ENCODE peak calls at places on chromosomes 5 and 9, in seven cellular contexts. Y is foreskin fibroblast, N is uterus, L is gastrocnemius medialis, K is GM12865, D is Peyer's patch, G is lower leg skin. P is an unnamed sample.

GRCh38 chr9:94270009-94270408 is 10.9 kb downstream of the ZNF169 start:
- DNase-seq in D (no peak), Y (no peak), G (no peak), K (no peak), N (no peak), L (no peak), P (no peak)

GRCh38 chr5:19655587-19655986 is 332.4 kb downstream of the CDH18 start:
- DNase-seq in G (no peak), N (no peak), L (no peak), D (no peak), K (no peak), Y (no peak), P (no peak)

GRCh38 chr5:27403248-27403882 is 365.0 kb upstream of the CDH9 start:
- DNase-seq in L (no peak), N (no peak), G (no peak), Y (no peak), D (no peak), K (no peak), P (no peak)

GRCh38 chr9:22913026-22913425 is 466.4 kb downstream of the DMRTA1 start:
- DNase-seq in G (no peak), D (no peak), L (no peak), N (no peak), Y (no peak), K (no peak), P (no peak)

GRCh38 chr5:57316798-57317327 is 143.0 kb downstream of the GPBP1 start:
- DNase-seq in K (peak), G (no peak), L (no peak), D (peak), Y (peak), N (peak), P (no peak)

GRCh38 chr5:108216890-108217289 is 165.0 kb downstream of the FBXL17 start:
- DNase-seq in L (no peak), G (no peak), K (no peak), D (no peak), N (no peak), Y (peak), P (no peak)

GRCh38 chr9:87551692-87552303 is 54.1 kb downstream of the DAPK1 start:
- DNase-seq in N (no peak), K (no peak), Y (no peak), D (no peak), G (no peak), L (no peak), P (no peak)

GRCh38 chr9:128142061-128142460 is 7.2 kb upstream of the LCN2 start:
- DNase-seq in K (no peak), G (no peak), D (no peak), Y (no peak), L (no peak), N (no peak), P (no peak)

GRCh38 chr9:128001411-128002298 is 20.9 kb upstream of the EEIG1 start:
- DNase-seq in K (no peak), D (no peak), G (no peak), L (no peak), Y (peak), N (peak), P (no peak)

GRCh38 chr5:112125910-112126309 is 293.2 kb downstream of the EPB41L4A start:
- DNase-seq in K (no peak), L (no peak), D (no peak), Y (peak), N (no peak), G (no peak), P (no peak)

GRCh38 chr9:114386886-114387677 is 700 bp downstream of the AKNA start:
- DNase-seq in G (no peak), K (peak), N (peak), L (peak), D (peak), Y (no peak), P (no peak)

GRCh38 chr9:114382951-114383865 is 4.6 kb downstream of the AKNA start:
- DNase-seq in D (peak), Y (peak), N (peak), L (peak), K (peak), G (no peak), P (peak)

GRCh38 chr5:116076496-116076895 is 8.3 kb upstream of the COMMD10 start:
- DNase-seq in N (no peak), G (no peak), K (peak), Y (no peak), L (no peak), D (no peak), P (no peak)

GRCh38 chr9:126693428-126693931 is 79.8 kb downstream of the LMX1B start:
- DNase-seq in K (no peak), N (no peak), Y (no peak), G (no peak), D (no peak), L (no peak), P (no peak)

GRCh38 chr9:81585191-81585763 is 104.1 kb downstream of the TLE1 start:
- DNase-seq in K (no peak), L (no peak), G (no peak), D (no peak), Y (peak), N (peak), P (no peak)

GRCh38 chr9:113993838-113994540 is 84.1 kb downstream of the AMBP start:
- DNase-seq in K (no peak), L (peak), N (peak), D (peak), G (peak), Y (no peak), P (no peak)

GRCh38 chr5:135221187-135221473 is 177.9 kb downstream of the MACROH2A1 start:
- DNase-seq in L (no peak), G (peak), N (no peak), Y (no peak), K (no peak), D (no peak), P (no peak)

GRCh38 chr5:151003503-151003860 is 16.9 kb upstream of the GPX3 start:
- DNase-seq in K (no peak), D (no peak), Y (no peak), G (no peak), N (no peak), L (no peak), P (no peak)

GRCh38 chr5:2569774-2570542 is 181.5 kb downstream of the IRX2 start:
- DNase-seq in N (no peak), L (no peak), K (no peak), Y (no peak), D (no peak), G (no peak), P (no peak)

GRCh38 chr9:93185261-93186150 is 1.6 kb downstream of the WNK2 start:
- DNase-seq in Y (no peak), N (no peak), G (no peak), D (no peak), L (no peak), K (no peak), P (no peak)

GRCh38 chr9:97314503-97314902 is 7.0 kb downstream of the CCDC180 start:
- DNase-seq in Y (no peak), G (no peak), K (no peak), N (no peak), D (no peak), L (no peak), P (no peak)

GRCh38 chr9:34891386-34891785 is 66.7 kb upstream of the PHF24 start:
- DNase-seq in D (no peak), N (no peak), Y (peak), G (no peak), K (no peak), L (no peak), P (no peak)

GRCh38 chr9:68980341-68980914 is 33.5 kb downstream of the PRKACG start:
- DNase-seq in G (no peak), N (no peak), K (no peak), D (no peak), Y (no peak), L (peak), P (no peak)

GRCh38 chr9:33131505-33132248 is 35.5 kb downstream of the B4GALT1 start:
- DNase-seq in G (no peak), D (no peak), Y (no peak), L (no peak), K (no peak), N (no peak), P (no peak)

GRCh38 chr5:150559088-150559487 is 51.2 kb downstream of the NDST1 start:
- DNase-seq in G (no peak), N (peak), K (no peak), Y (no peak), L (no peak), D (no peak), P (no peak)

GRCh38 chr5:125526940-125527339 is 780.5 kb upstream of the ZNF608 start:
- DNase-seq in G (no peak), K (no peak), Y (no peak), N (peak), L (no peak), D (no peak), P (no peak)

GRCh38 chr5:77080905-77081304 is 6.2 kb downstream of the ZBED3 start:
- DNase-seq in L (no peak), D (no peak), Y (no peak), G (no peak), K (no peak), N (no peak), P (no peak)

GRCh38 chr9:125904155-125904841 is 157.1 kb downstream of the PBX3 start:
- DNase-seq in N (no peak), L (no peak), G (no peak), K (no peak), D (no peak), Y (no peak), P (no peak)

GRCh38 chr9:22446950-22447606 is 454 bp downstream of the DMRTA1 start:
- DNase-seq in D (peak), K (peak), Y (peak), L (peak), G (no peak), N (no peak), P (no peak)

GRCh38 chr9:78041971-78042370 is 10.4 kb upstream of the GNAQ start:
- DNase-seq in Y (no peak), G (no peak), N (no peak), D (no peak), K (no peak), L (no peak), P (no peak)

GRCh38 chr9:125492719-125493118 is 214.3 kb downstream of the MAPKAP1 start:
- DNase-seq in Y (no peak), K (no peak), L (no peak), N (no peak), G (no peak), D (no peak), P (no peak)

GRCh38 chr5:113330533-113331200 is 104.1 kb downstream of the TSSK1B start:
- DNase-seq in D (no peak), K (peak), Y (no peak), N (no peak), G (peak), L (peak), P (no peak)

GRCh38 chr5:154190652-154191304 is at the start of gene GALNT10:
- DNase-seq in L (peak), Y (peak), N (peak), K (peak), D (peak), G (no peak), P (no peak)

GRCh38 chr5:5939724-5940370 is 438.5 kb downstream of the MED10 start:
- DNase-seq in G (no peak), N (no peak), D (no peak), Y (no peak), K (no peak), L (no peak), P (no peak)

GRCh38 chr5:133510634-133511262 is 101.6 kb downstream of the FSTL4 start:
- DNase-seq in D (no peak), Y (no peak), K (peak), N (no peak), L (no peak), G (no peak), P (no peak)

GRCh38 chr5:73435640-73436534 is 12.7 kb downstream of the FOXD1 start:
- DNase-seq in N (no peak), Y (no peak), D (no peak), G (no peak), L (no peak), K (no peak), P (no peak)

GRCh38 chr5:73438897-73439470 is 9.6 kb downstream of the FOXD1 start:
- DNase-seq in G (no peak), N (no peak), L (no peak), Y (no peak), K (no peak), D (no peak), P (no peak)

GRCh38 chr5:73436535-73437125 is 11.9 kb downstream of the FOXD1 start:
- DNase-seq in L (no peak), G (no peak), N (no peak), Y (no peak), D (no peak), K (no peak), P (no peak)

GRCh38 chr5:73438048-73438896 is 10.3 kb downstream of the FOXD1 start:
- DNase-seq in D (no peak), Y (no peak), K (no peak), N (no peak), G (no peak), L (no peak), P (no peak)

GRCh38 chr5:73437126-73438047 is 11.2 kb downstream of the FOXD1 start:
- DNase-seq in Y (peak), K (no peak), N (no peak), D (peak), L (no peak), G (no peak), P (no peak)
- H3K4me3 ChIP-seq in Y (peak), K (no peak), N (no peak), D (no peak), L (peak), G (no peak), P (peak)

GRCh38 chr9:134449180-134449916 is 123.1 kb downstream of the RXRA start:
- DNase-seq in D (peak), K (peak), L (peak), G (peak), Y (peak), N (peak), P (peak)
- H3K4me3 ChIP-seq in D (no peak), K (no peak), L (no peak), G (no peak), Y (no peak), N (no peak), P (no peak)

DNA sequence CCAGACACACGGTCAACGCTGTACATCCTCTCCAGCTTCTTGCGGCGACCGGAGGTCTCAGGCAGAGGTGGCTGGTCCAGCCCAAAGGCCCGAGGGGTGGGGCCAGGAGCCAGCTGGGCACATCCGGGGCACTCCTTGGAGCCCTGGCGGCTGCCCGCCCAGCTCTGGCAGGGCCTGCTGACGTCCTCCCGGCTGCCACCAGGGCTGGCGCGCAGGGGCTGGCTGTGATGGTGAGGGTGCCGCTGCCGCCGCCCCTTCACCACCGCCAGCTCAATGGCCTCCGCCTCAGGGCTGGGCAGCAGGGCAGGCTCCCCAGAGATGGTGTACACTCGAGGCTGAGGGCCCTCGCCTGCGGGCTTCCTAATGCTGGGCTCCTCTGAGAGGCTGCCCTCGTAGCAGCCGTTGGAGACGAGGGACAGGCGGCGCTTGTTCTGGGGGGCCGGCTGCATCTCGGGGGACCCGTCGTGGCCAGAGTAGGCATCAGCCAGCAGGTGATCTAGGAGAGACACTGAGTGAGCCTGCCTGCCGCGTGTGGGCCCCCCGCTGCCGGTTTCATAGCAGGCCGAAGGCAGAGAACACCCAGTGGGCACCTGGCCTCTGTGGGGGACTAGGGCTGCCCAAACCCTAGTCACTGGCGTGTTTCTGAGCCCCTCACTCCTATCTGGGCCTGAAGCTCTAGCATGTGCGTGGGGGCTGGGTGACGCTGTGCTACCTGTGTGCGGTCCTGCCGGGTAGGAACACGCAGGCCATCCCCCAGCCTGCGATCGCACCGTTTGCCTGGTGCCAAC is 1.5 kb downstream of the NSMF start:
- DNase-seq in N (peak), K (no peak), L (peak), Y (no peak), G (no peak), D (no peak), P (no peak)
- H3K4me3 ChIP-seq in N (no peak), K (no peak), L (no peak), Y (peak), G (no peak), D (no peak), P (no peak)

GRCh38 chr9:133367778-133368177 is 8.1 kb downstream of the SURF4 start:
- DNase-seq in N (no peak), Y (no peak), D (no peak), L (no peak), K (no peak), G (no peak), P (no peak)

GRCh38 chr9:133369419-133369818 is 6.4 kb downstream of the SURF4 start:
- DNase-seq in Y (no peak), K (no peak), D (no peak), N (no peak), G (no peak), L (no peak), P (no peak)

GRCh38 chr9:133367221-133367620 is 8.6 kb downstream of the SURF4 start:
- DNase-seq in Y (no peak), K (no peak), N (no peak), D (no peak), L (no peak), G (no peak), P (no peak)

GRCh38 chr9:133369923-133370322 is 5.9 kb downstream of the SURF4 start:
- DNase-seq in N (no peak), D (no peak), K (no peak), G (no peak), L (no peak), Y (no peak), P (no peak)

DNA sequence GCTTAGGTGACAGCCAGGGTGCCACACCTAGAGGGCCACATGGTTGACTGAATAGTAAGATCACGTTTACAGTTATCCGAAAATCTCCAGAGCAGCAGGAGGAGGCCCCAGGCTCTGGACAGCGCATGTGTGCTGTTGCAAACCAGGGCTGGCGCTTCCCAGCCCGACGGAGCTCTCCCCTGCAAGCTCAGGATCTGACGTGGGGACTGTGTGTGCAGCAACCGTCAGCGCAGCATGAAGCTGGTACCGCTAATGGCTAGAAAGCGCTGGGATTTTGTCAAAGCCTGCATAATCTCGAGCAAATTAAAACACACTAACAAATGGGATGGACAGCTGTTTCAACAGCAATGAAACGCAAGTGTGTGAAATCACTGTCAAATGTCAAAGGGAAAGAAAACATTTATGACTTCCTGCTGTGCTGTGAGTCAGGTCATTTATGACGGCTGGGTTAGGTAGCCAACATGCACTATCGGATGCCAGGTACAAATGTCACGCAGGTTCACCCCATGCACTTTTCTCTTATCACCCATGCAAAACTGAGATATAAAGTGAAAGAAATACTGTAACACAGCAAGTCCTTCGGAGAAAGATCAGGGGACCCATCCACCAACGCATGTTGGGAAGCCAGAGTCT is 7.5 kb downstream of the SURF4 start:
- DNase-seq in Y (no peak), D (peak), G (no peak), L (no peak), N (no peak), K (no peak), P (no peak)
- H3K4me3 ChIP-seq in Y (no peak), D (no peak), G (no peak), L (no peak), N (no peak), K (no peak), P (no peak)

GRCh38 chr5:180592176-180592575 is 877 bp upstream of the SCGB3A1 start:
- DNase-seq in K (no peak), D (peak), L (no peak), G (no peak), Y (no peak), N (no peak), P (no peak)

GRCh38 chr5:180590543-180591248 is 603 bp downstream of the SCGB3A1 start:
- DNase-seq in K (no peak), Y (no peak), D (no peak), L (no peak), G (no peak), N (no peak), P (no peak)

GRCh38 chr5:180591249-180591887 is at the start of gene SCGB3A1:
- DNase-seq in G (no peak), N (no peak), Y (no peak), L (no peak), D (no peak), K (no peak), P (no peak)

GRCh38 chr5:180586870-180587269 is 4.4 kb downstream of the SCGB3A1 start:
- DNase-seq in N (no peak), G (no peak), Y (no peak), K (no peak), D (no peak), L (no peak), P (no peak)

DNA sequence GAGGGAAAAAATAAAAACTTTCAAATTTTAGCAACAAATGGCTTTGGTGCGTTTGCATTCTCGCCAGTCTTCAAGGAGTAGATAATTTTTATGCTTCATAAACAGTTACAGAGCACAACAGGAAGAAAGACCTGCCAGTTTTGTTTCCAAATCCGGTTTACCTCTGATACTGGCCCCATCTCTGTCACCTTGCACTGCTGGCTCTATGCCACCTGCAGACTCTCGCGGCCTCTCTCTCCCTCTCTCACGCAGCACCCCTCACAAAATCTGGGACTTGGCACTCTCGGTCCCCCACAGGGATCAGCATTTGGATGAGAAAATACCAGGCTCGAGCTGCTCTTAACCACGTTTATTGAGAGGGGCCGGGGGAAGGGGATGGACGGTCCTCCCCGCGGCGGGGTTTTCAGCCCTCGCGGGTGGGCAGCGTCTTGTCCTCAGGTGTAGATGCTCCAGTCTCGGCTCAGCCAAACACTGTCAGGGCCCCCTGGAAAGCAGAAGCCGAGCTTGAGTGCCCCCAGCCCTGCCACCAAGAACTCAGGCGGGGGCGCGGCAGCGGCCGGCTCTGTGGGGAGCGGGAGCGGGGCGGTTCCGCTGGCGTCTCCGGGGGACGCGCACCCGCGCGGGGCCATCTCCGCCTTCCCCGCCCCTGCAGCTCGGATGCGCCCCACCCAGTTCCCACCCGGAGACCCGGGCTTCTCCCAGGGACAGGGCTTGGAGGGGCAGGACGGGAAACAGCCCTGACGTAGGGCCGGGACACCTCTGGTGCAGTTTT is 1.3 kb downstream of the SCGB3A1 start:
- DNase-seq in L (no peak), Y (peak), D (no peak), N (no peak), K (peak), G (no peak), P (no peak)
- H3K4me3 ChIP-seq in L (peak), Y (no peak), D (no peak), N (no peak), K (peak), G (no peak), P (peak)